ENCODE peak calls at places on chromosomes 4 and X, in four cellular contexts. N, H, K and C are unnamed samples.

GRCh38 chr4:39205476-39205875 is 23.1 kb downstream of the WDR19 start:
- DNase-seq in H (no peak), K (no peak), N (no peak), C (no peak)

GRCh38 chr4:106409901-106410889 is 41.6 kb upstream of the GIMD1 start:
- DNase-seq in K (peak), N (no peak), H (no peak), C (no peak)

GRCh38 chrX:55167124-55167523 is 53.0 kb upstream of the PAGE5 start:
- DNase-seq in K (peak), H (no peak), N (no peak), C (no peak)

GRCh38 chr4:2785613-2786012 is 7.3 kb upstream of the SH3BP2 start:
- DNase-seq in K (no peak), N (no peak), H (no peak), C (no peak)

GRCh38 chr4:3168029-3168428 is 80.9 kb upstream of the MSANTD1 start:
- DNase-seq in N (peak), H (no peak), K (peak), C (no peak)

GRCh38 chr4:173247316-173247715 is 78.7 kb downstream of the GALNT7 start:
- DNase-seq in K (no peak), H (no peak), N (no peak), C (no peak)

GRCh38 chr4:158450741-158451140 is 70.9 kb upstream of the RXFP1 start:
- DNase-seq in K (no peak), N (no peak), H (no peak), C (no peak)

GRCh38 chr4:165048170-165048569 is 5.5 kb upstream of the TRIM75 start:
- DNase-seq in H (no peak), N (no peak), K (no peak), C (no peak)

GRCh38 chrX:100980608-100981497 is 11.3 kb downstream of the ARL13A start:
- DNase-seq in N (peak), H (no peak), K (peak), C (peak)

GRCh38 chr4:7135389-7135746 is 57.0 kb upstream of the SORCS2 start:
- DNase-seq in K (peak), H (peak), N (peak), C (no peak)

GRCh38 chr4:72827968-72828367 is 241.5 kb downstream of the COX18 start:
- DNase-seq in H (no peak), K (no peak), N (no peak), C (no peak)

GRCh38 chrX:132092439-132093065 is 35.3 kb downstream of the FRMD7 start:
- DNase-seq in K (peak), H (peak), N (peak), C (peak)

GRCh38 chr4:109211671-109212070 is 90.8 kb downstream of the COL25A1 start:
- DNase-seq in H (no peak), K (no peak), N (peak), C (peak)

GRCh38 chrX:150575415-150575814 is 7.0 kb downstream of the MTM1 start:
- DNase-seq in N (no peak), K (peak), H (no peak), C (no peak)

GRCh38 chr4:41216294-41217019 is 2.1 kb upstream of the APBB2 start:
- DNase-seq in N (no peak), K (peak), H (peak), C (no peak)

GRCh38 chrX:149825424-149825823 is 43.7 kb downstream of the MAGEA9 start:
- DNase-seq in K (peak), N (no peak), H (peak), C (no peak)

GRCh38 chrX:87517571-87518141 is at the start of gene KLHL4:
- DNase-seq in H (no peak), K (peak), N (peak), C (peak)

GRCh38 chrX:10744011-10744410 is 123.6 kb upstream of the MID1 start:
- DNase-seq in N (no peak), K (no peak), H (no peak), C (no peak)

GRCh38 chr4:74267998-74268606 is 40.2 kb upstream of the EPGN start:
- DNase-seq in K (peak), H (no peak), N (peak), C (no peak)

GRCh38 chrX:11180571-11180970 is 69.4 kb downstream of the HCCS start:
- DNase-seq in N (no peak), K (no peak), H (peak), C (no peak)

GRCh38 chr4:128461300-128462103 is 173.9 kb upstream of the PGRMC2 start:
- DNase-seq in H (no peak), K (peak), N (peak), C (peak)

GRCh38 chr4:174380699-174381098 is 97.0 kb downstream of the CEP44 start:
- DNase-seq in K (no peak), H (no peak), N (no peak), C (no peak)

GRCh38 chr4:157221895-157222763 is 1.6 kb downstream of the GRIA2 start:
- DNase-seq in H (peak), N (no peak), K (peak), C (no peak)

GRCh38 chrX:41684138-41684537 is 4.6 kb upstream of the GPR34 start:
- DNase-seq in K (no peak), H (no peak), N (no peak), C (peak)

GRCh38 chrX:75155454-75155829 is 641 bp downstream of the ABCB7 start:
- DNase-seq in N (no peak), K (peak), H (peak), C (no peak)

GRCh38 chr4:1216869-1217294 is 32.0 kb downstream of the CTBP1 start:
- DNase-seq in N (no peak), K (no peak), H (no peak), C (no peak)

GRCh38 chr4:29704059-29704458 is 1016.1 kb upstream of the PCDH7 start:
- DNase-seq in N (no peak), K (no peak), H (no peak), C (no peak)

GRCh38 chr4:7332216-7333023 is 102.3 kb downstream of the PSAPL1 start:
- DNase-seq in K (peak), N (peak), H (no peak), C (no peak)

GRCh38 chr4:67885727-67886126 is 1.9 kb upstream of the TMPRSS11D start:
- DNase-seq in K (peak), N (peak), H (no peak), C (peak)

GRCh38 chrX:40132751-40133150 is 35.0 kb upstream of the BCOR start:
- DNase-seq in H (no peak), K (peak), N (peak), C (peak)

GRCh38 chrX:23276475-23276874 is 58.2 kb upstream of the PTCHD1 start:
- DNase-seq in N (no peak), K (no peak), H (no peak), C (no peak)